ENCODE peak calls at places on chromosomes 3 and 15, in ten cellular contexts. K is brain microvascular endothelial cell; O is upper lobe of right lung; Z is CD8-positive, alpha-beta T cell; A is fibroblast of mammary gland; P is coronary artery; D is gastrocnemius medialis; Q is mesothelial cell of epicardium; N is epithelial cell of esophagus; W is upper lobe of left lung. X is an unnamed sample.
A peak's percentile ranks its signal among the peaks of the same experiment; 100 is the strongest.

GRCh38 chr15:71400347-71400746 is 285.1 kb downstream of the THSD4 start:
- DNase-seq in A (peak; percentile 14), D (no peak), K (no peak), N (no peak), O (no peak), Z (no peak), Q (no peak), W (no peak), P (no peak), X (no peak)

GRCh38 chr15:37900286-37901221 is 33.9 kb upstream of the TMCO5A start:
- DNase-seq in D (no peak), K (peak; percentile 56), A (peak; percentile 45), W (no peak), Z (no peak), N (peak; percentile 69), O (no peak), P (no peak), Q (no peak), X (no peak)

GRCh38 chr3:186909078-186909853 is 21.1 kb upstream of the ST6GAL1 start:
- DNase-seq in A (no peak), P (no peak), W (peak; percentile 43), N (no peak), Z (peak; percentile 87), D (no peak), K (no peak), O (no peak), Q (no peak), X (no peak)

GRCh38 chr3:2765002-2765579 is 345.1 kb downstream of the IL5RA start:
- DNase-seq in K (no peak), N (no peak), P (no peak), Z (no peak), D (no peak), Q (no peak), A (no peak), W (no peak), O (no peak), X (no peak)

GRCh38 chr15:95520511-95520910 is 810.0 kb upstream of the NR2F2 start:
- DNase-seq in W (no peak), A (peak; percentile 9), D (no peak), Q (no peak), O (no peak), P (no peak), N (peak; percentile 21), K (no peak), Z (no peak), X (no peak)

GRCh38 chr15:61746589-61746988 is 313.7 kb downstream of the VPS13C start:
- DNase-seq in D (no peak), N (no peak), A (no peak), O (no peak), W (no peak), P (no peak), Z (no peak), Q (no peak), K (no peak), X (no peak)

GRCh38 chr3:5376761-5377160 is 189.3 kb downstream of the EDEM1 start:
- DNase-seq in Z (no peak), P (no peak), A (no peak), K (no peak), N (peak; percentile 60), Q (no peak), D (no peak), W (no peak), O (no peak), X (no peak)

GRCh38 chr3:78728406-78729145 is 1039.2 kb downstream of the ROBO1 start:
- DNase-seq in A (peak; percentile 67), N (peak; percentile 47), P (no peak), O (peak; percentile 65), D (peak; percentile 8), W (peak; percentile 57), Z (no peak), Q (peak; percentile 27), K (no peak), X (no peak)

GRCh38 chr3:155101398-155101797 is 21.3 kb downstream of the MME start:
- DNase-seq in K (no peak), N (no peak), D (no peak), Z (no peak), A (peak; percentile 97), P (no peak), W (no peak), O (no peak), Q (no peak), X (no peak)

GRCh38 chr15:89494941-89495637 is 1.3 kb downstream of the RHCG start:
- DNase-seq in W (no peak), N (peak; percentile 51), K (no peak), P (peak; percentile 40), A (peak; percentile 32), D (no peak), O (no peak), Q (no peak), Z (no peak), X (no peak)

GRCh38 chr3:53518495-53518981 is 24.1 kb downstream of the CACNA1D start:
- DNase-seq in N (no peak), A (peak; percentile 24), W (no peak), Q (no peak), O (no peak), P (no peak), Z (no peak), K (no peak), D (no peak), X (no peak)

GRCh38 chr3:79016587-79017380 is 751.0 kb downstream of the ROBO1 start:
- DNase-seq in P (no peak), D (no peak), A (peak; percentile 54), K (no peak), Q (no peak), N (peak; percentile 30), Z (no peak), O (no peak), W (no peak), X (no peak)

GRCh38 chr3:14371573-14372474 is 30.6 kb upstream of the SLC6A6 start:
- DNase-seq in O (peak; percentile 94), Q (no peak), D (peak; percentile 91), K (peak; percentile 24), N (peak; percentile 77), W (peak; percentile 95), A (peak; percentile 43), P (no peak), Z (no peak), X (peak; percentile 43)

GRCh38 chr3:69755795-69756194 is 16.5 kb downstream of the MITF start:
- DNase-seq in A (no peak), O (no peak), N (no peak), Q (no peak), D (no peak), W (no peak), Z (no peak), P (no peak), K (no peak), X (no peak)

GRCh38 chr15:56327721-56328502 is 37.3 kb upstream of the TEX9 start:
- DNase-seq in W (no peak), Z (no peak), P (no peak), K (no peak), N (peak; percentile 99), D (no peak), O (no peak), A (no peak), Q (no peak), X (no peak)

GRCh38 chr3:39168156-39168780 is 14.9 kb upstream of the CSRNP1 start:
- DNase-seq in N (no peak), W (no peak), K (no peak), A (no peak), Z (no peak), Q (no peak), O (no peak), D (no peak), P (no peak), X (no peak)

GRCh38 chr15:79990997-79991334 is 20.0 kb upstream of the BCL2A1 start:
- DNase-seq in Z (no peak), N (no peak), O (no peak), W (no peak), P (no peak), A (no peak), Q (no peak), D (no peak), K (no peak), X (no peak)

GRCh38 chr3:31140470-31140869 is 246.0 kb upstream of the GADL1 start:
- DNase-seq in K (no peak), W (no peak), A (no peak), N (no peak), D (no peak), Z (no peak), O (no peak), P (no peak), Q (no peak), X (no peak)

DNA sequence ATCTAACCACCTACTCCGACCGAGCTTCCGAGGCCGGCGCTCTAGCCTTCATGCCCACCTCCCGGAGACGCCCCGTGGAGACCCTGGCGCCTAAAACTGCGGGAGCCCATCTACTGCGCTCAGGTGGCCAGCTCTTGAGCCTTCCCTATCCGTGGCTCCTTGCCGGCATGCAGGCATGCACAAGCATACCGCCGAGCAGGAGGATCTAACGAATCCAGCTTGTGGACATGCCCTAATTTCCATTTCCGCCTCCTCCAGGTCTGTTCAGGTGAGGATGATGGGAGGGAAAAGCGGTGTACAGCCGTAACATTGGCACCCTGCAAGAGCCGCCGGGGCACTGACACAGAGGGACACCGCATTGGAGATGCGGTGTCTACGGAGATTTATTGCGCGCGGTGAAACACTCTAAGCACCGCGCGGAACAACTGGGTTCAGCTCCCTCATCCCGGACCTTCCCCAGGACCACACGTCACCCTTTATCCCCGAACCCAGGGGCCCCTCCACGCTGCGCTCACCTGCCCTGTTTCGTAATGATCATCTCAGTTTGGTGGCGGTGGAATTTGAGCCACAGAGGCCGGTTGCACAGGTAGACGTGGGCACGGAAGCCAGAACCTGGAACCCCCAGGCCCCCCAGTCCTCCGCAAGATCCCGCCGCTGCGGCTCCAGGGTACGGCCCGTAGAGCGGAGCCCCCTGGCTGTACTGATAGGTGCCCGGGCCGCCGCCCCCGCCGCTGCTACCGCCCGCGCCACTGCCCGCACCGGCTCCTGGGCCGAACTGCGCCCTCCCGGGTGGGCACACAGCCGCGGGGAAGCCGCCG is 1.0 kb downstream of the EOMES start:
- DNase-seq in K (no peak), D (no peak), P (no peak), W (no peak), Q (no peak), O (no peak), N (peak; percentile 70), A (no peak), Z (no peak), X (no peak)
- TF ChIP-seq CTCF in K (no peak), D (no peak), P (no peak), W (no peak), Q (no peak), O (no peak), N (no peak), A (no peak), Z (peak; percentile 29), X (no peak)

GRCh38 chr3:22908974-22909507 is 294.1 kb upstream of the UBE2E2 start:
- DNase-seq in K (no peak), A (no peak), P (no peak), Q (no peak), W (no peak), Z (no peak), O (no peak), D (no peak), N (no peak), X (no peak)
- TF ChIP-seq CTCF in K (no peak), A (no peak), P (no peak), Q (no peak), W (no peak), Z (no peak), O (no peak), D (no peak), N (peak; percentile 18), X (no peak)

GRCh38 chr3:143952569-143953069 is 19.0 kb upstream of the DIPK2A start:
- DNase-seq in Q (no peak), D (no peak), K (no peak), N (no peak), W (no peak), Z (no peak), A (no peak), P (no peak), O (no peak), X (no peak)
- TF ChIP-seq CTCF in Q (no peak), D (no peak), K (no peak), N (peak; percentile 28), W (no peak), Z (no peak), A (no peak), P (no peak), O (no peak), X (no peak)

GRCh38 chr15:36251450-36251849 is 328.0 kb upstream of the CDIN1 start:
- DNase-seq in N (no peak), A (peak; percentile 16), O (no peak), Q (no peak), Z (no peak), D (no peak), P (no peak), W (no peak), K (no peak), X (no peak)
- TF ChIP-seq CTCF in N (no peak), A (peak; percentile 24), O (no peak), Q (no peak), Z (no peak), D (no peak), P (no peak), W (no peak), K (no peak), X (no peak)

X was measured in omental fat pad.